ENCODE peak calls at places on chromosomes 4 and X, in five cellular contexts. R, T, C, X and U are unnamed samples.

GRCh38 chr4:136873555-136873954 is 658.7 kb downstream of the PCDH18 start:
- DNase-seq in T (no peak), R (no peak), X (no peak), C (no peak), U (no peak)

GRCh38 chrX:110286126-110286525 is 31.8 kb downstream of the AMMECR1 start:
- DNase-seq in T (peak; percentile 89), C (peak; percentile 65), R (no peak), X (peak; percentile 91), U (peak; percentile 28)

GRCh38 chr4:17098401-17098800 is 200.0 kb upstream of the LDB2 start:
- DNase-seq in T (no peak), C (no peak), X (no peak), R (no peak), U (no peak)

GRCh38 chr4:78121338-78121904 is 64.3 kb downstream of the FRAS1 start:
- DNase-seq in X (no peak), R (no peak), T (no peak), C (no peak), U (no peak)

GRCh38 chr4:141971854-141972253 is 335.5 kb downstream of the IL15 start:
- DNase-seq in X (peak; percentile 1), R (peak; percentile 44), C (no peak), T (no peak), U (no peak)

GRCh38 chr4:147732516-147733193 is 767 bp downstream of the ARHGAP10 start:
- DNase-seq in X (peak; percentile 35), R (peak; percentile 44), T (peak; percentile 39), C (peak; percentile 72), U (peak; percentile 24)

GRCh38 chrX:93538575-93538974 is 134.8 kb downstream of the NAP1L3 start:
- DNase-seq in T (no peak), R (no peak), X (peak; percentile 8), C (no peak), U (no peak)

GRCh38 chrX:119917877-119918276 is 22.2 kb downstream of the AKAP14 start:
- DNase-seq in T (no peak), X (no peak), C (no peak), R (no peak), U (no peak)

GRCh38 chrX:156000361-156000926 is 2.9 kb downstream of the IL9R start:
- DNase-seq in T (no peak), R (no peak), C (no peak), X (no peak), U (no peak)

GRCh38 chr4:84792366-84793301 is 173.9 kb downstream of the WDFY3 start:
- DNase-seq in X (peak; percentile 75), T (peak; percentile 45), C (no peak), R (no peak), U (no peak)

GRCh38 chrX:69021095-69021494 is 144.2 kb downstream of the PJA1 start:
- DNase-seq in C (no peak), R (no peak), X (no peak), T (no peak), U (no peak)

GRCh38 chr4:183443609-183444148 is 757 bp upstream of the CDKN2AIP start:
- DNase-seq in T (peak; percentile 52), R (peak; percentile 80), C (peak; percentile 81), X (no peak), U (no peak)

GRCh38 chrX:107454302-107454701 is 4.8 kb downstream of the FRMPD3 start:
- DNase-seq in R (no peak), C (no peak), T (peak; percentile 2), X (peak; percentile 47), U (peak; percentile 16)

GRCh38 chrX:38570396-38570795 is 9.1 kb downstream of the TSPAN7 start:
- DNase-seq in X (no peak), R (no peak), C (no peak), T (no peak), U (no peak)

GRCh38 chr4:145487626-145488025 is 6.0 kb downstream of the SMAD1 start:
- DNase-seq in R (no peak), T (no peak), X (no peak), C (no peak), U (no peak)

GRCh38 chrX:698246-698645 is 67.7 kb downstream of the SHOX start:
- DNase-seq in X (no peak), C (peak; percentile 7), R (no peak), T (no peak), U (no peak)

GRCh38 chr4:26878729-26879415 is 18.2 kb downstream of the STIM2 start:
- DNase-seq in R (no peak), X (peak; percentile 56), T (peak; percentile 33), C (no peak), U (no peak)

GRCh38 chrX:135531813-135532212 is 11.4 kb downstream of the INTS6L start:
- DNase-seq in X (no peak), T (no peak), C (no peak), R (no peak), U (no peak)

GRCh38 chr4:56930638-56931037 is 22.9 kb downstream of the REST start:
- DNase-seq in X (no peak), R (no peak), C (no peak), T (no peak), U (no peak)

GRCh38 chr4:13445841-13446790 is 38.0 kb downstream of the RAB28 start:
- DNase-seq in T (no peak), R (no peak), C (no peak), X (no peak), U (no peak)

GRCh38 chrX:154717824-154718223 is 33.1 kb downstream of the GAB3 start:
- DNase-seq in X (peak; percentile 68), T (peak; percentile 59), R (no peak), C (no peak), U (no peak)

GRCh38 chrX:33336783-33337182 is 125.4 kb upstream of the DMD start:
- DNase-seq in X (peak; percentile 29), T (peak; percentile 29), C (no peak), R (peak; percentile 38), U (peak; percentile 41)

GRCh38 chr4:185282968-185283367 is 73.6 kb downstream of the SNX25 start:
- DNase-seq in T (peak; percentile 28), R (no peak), C (no peak), X (peak; percentile 61), U (no peak)

GRCh38 chrX:106203315-106203714 is 35.2 kb downstream of the PWWP3B start:
- DNase-seq in C (no peak), X (peak; percentile 0), T (no peak), R (no peak), U (no peak)

GRCh38 chr4:53431052-53431451 is 53.6 kb downstream of the FIP1L1 start:
- DNase-seq in R (no peak), C (no peak), X (no peak), T (no peak), U (no peak)

DNA sequence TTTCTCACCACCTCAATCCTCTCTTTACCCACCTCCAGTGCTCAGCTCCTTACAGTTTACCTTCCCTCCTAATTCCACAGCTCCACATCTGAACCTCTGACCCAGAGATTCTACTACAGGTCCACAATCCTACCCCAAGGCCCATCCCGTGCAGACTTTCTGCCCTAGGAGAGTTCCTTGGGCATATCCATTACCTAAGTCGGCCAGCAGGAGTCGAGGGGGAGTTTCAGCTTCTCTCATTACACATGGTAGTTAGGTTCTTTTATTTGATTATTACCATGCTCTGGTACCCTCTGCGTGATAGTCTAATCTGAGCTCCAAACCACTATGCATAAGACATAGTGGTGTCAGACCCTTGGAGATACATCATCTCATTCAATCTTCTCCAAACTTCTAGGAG is 117.9 kb downstream of the SH3RF1 start:
- DNase-seq in T (no peak), C (no peak), X (no peak), R (no peak), U (no peak)
- TF ChIP-seq CTCF in T (no peak), C (no peak), X (peak; percentile 23), R (no peak), U (peak; percentile 13)

DNA sequence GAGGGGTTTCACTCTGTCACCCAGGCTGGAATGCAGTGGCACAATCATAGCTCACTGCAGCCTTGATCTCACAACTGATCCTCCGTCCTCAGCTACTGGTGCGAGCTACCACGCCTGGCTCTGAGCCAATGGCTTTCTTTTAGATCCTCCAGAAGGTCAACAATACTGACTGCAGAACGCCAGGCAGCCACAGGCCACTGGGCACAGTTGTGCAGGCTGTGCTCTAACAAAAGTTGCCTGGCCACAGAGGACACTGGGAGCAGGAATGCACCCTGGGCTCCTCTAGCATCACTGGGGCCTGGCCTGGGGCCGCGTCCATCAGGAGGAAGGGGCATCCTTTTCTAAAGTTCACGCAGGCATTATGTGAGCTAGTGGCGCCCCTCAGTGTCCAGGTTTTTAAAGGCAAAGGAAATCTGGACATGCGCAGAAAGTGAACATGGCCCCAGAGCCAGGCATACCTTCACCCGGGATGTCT is 14.9 kb upstream of the PORCN start:
- DNase-seq in R (peak; percentile 35), X (peak; percentile 58), C (no peak), T (peak; percentile 38), U (peak; percentile 48)
- TF ChIP-seq CTCF in R (peak; percentile 18), X (peak; percentile 47), C (no peak), T (peak; percentile 52), U (peak; percentile 27)

GRCh38 chr4:181998588-181998987 is 244.6 kb upstream of the TENM3 start:
- DNase-seq in R (no peak), T (no peak), C (no peak), X (no peak), U (no peak)
- TF ChIP-seq CTCF in R (no peak), T (peak; percentile 17), C (no peak), X (peak; percentile 26), U (no peak)

GRCh38 chr4:168208957-168209614 is 109.5 kb downstream of the DDX60 start:
- DNase-seq in X (no peak), R (no peak), C (no peak), T (no peak), U (no peak)
- TF ChIP-seq CTCF in X (no peak), R (no peak), C (no peak), T (no peak), U (no peak)